ENCODE peak calls at places on chromosomes 1 and 21, in four cellular contexts. I, K, Y and M are unnamed samples.

GRCh38 chr1:54968581-54968980 is 11.8 kb upstream of the TMEM61 start:
- DNase-seq in Y (no peak), K (no peak), I (no peak), M (no peak)

GRCh38 chr1:35660581-35661473 is 19.5 kb upstream of the PSMB2 start:
- DNase-seq in Y (peak; percentile 38), I (no peak), K (peak; percentile 64), M (peak; percentile 63)

GRCh38 chr21:43361493-43362296 is 65.2 kb downstream of the SIK1 start:
- DNase-seq in K (peak; percentile 75), I (no peak), Y (peak; percentile 26), M (no peak)

GRCh38 chr1:40014253-40014706 is 26.2 kb upstream of the CAP1 start:
- DNase-seq in Y (no peak), I (no peak), K (no peak), M (no peak)

GRCh38 chr1:33331444-33332356 is 10.8 kb upstream of the A3GALT2 start:
- DNase-seq in K (no peak), Y (no peak), I (no peak), M (no peak)

GRCh38 chr1:174841747-174842146 is 158.0 kb upstream of the CACYBP start:
- DNase-seq in K (no peak), I (no peak), Y (no peak), M (no peak)

GRCh38 chr21:45831991-45832740 is 149.4 kb upstream of the COL6A1 start:
- DNase-seq in I (no peak), Y (peak; percentile 39), K (peak; percentile 46), M (no peak)

GRCh38 chr1:1348420-1349255 is 580 bp downstream of the DVL1 start:
- DNase-seq in I (no peak), K (peak; percentile 47), Y (no peak), M (no peak)

GRCh38 chr1:246608616-246609376 is 42.5 kb downstream of the CNST start:
- DNase-seq in I (peak; percentile 93), K (peak; percentile 97), Y (peak; percentile 88), M (peak; percentile 73)

GRCh38 chr21:44880762-44881585 is 7.5 kb upstream of the PTTG1IP start:
- DNase-seq in K (peak; percentile 85), Y (no peak), I (peak; percentile 53), M (peak; percentile 66)

GRCh38 chr1:97693601-97694000 is 227.2 kb downstream of the DPYD start:
- DNase-seq in Y (no peak), I (no peak), K (no peak), M (no peak)

GRCh38 chr1:240136402-240136801 is 44.7 kb downstream of the FMN2 start:
- DNase-seq in I (no peak), Y (no peak), K (no peak), M (no peak)

GRCh38 chr21:26085100-26085499 is 85.5 kb downstream of the APP start:
- DNase-seq in I (no peak), K (no peak), Y (no peak), M (no peak)

GRCh38 chr1:55446351-55446750 is 231.2 kb upstream of the USP24 start:
- DNase-seq in Y (no peak), K (peak; percentile 86), I (no peak), M (no peak)

GRCh38 chr1:25599969-25600610 is 16.5 kb upstream of the MAN1C1 start:
- DNase-seq in Y (no peak), I (no peak), K (no peak), M (no peak)

GRCh38 chr1:76352741-76353435 is 278.3 kb downstream of the ST6GALNAC3 start:
- DNase-seq in Y (no peak), I (no peak), K (no peak), M (no peak)

GRCh38 chr1:14412235-14412634 is 186.2 kb upstream of the KAZN start:
- DNase-seq in K (no peak), Y (no peak), I (no peak), M (no peak)

GRCh38 chr1:33342041-33342723 is 21.3 kb upstream of the A3GALT2 start:
- DNase-seq in K (peak; percentile 99), I (no peak), Y (peak; percentile 98), M (peak; percentile 94)

GRCh38 chr1:39409055-39409816 is 82.2 kb upstream of the BMP8A start:
- DNase-seq in K (peak; percentile 70), Y (no peak), I (peak; percentile 66), M (peak; percentile 74)

GRCh38 chr1:245485996-245486395 is 331.2 kb downstream of the KIF26B start:
- DNase-seq in I (no peak), K (no peak), Y (no peak), M (no peak)

GRCh38 chr1:187342495-187342894 is 513.7 kb downstream of the PLA2G4A start:
- DNase-seq in I (no peak), Y (peak; percentile 34), K (no peak), M (no peak)

GRCh38 chr1:16248603-16249534 is 11.9 kb upstream of the CPLANE2 start:
- DNase-seq in I (peak; percentile 85), Y (peak; percentile 58), K (peak; percentile 75), M (peak; percentile 91)

GRCh38 chr1:9112961-9113880 is 15.7 kb downstream of the GPR157 start:
- DNase-seq in I (no peak), Y (no peak), K (no peak), M (no peak)

GRCh38 chr1:27603320-27603961 is 503 bp downstream of the AHDC1 start:
- DNase-seq in K (no peak), Y (no peak), I (peak; percentile 74), M (peak; percentile 52)

GRCh38 chr1:80929868-80930508 is 870.7 kb upstream of the ADGRL2 start:
- DNase-seq in Y (no peak), I (no peak), K (no peak), M (no peak)

GRCh38 chr1:223730471-223730870 is 18.1 kb downstream of the CAPN2 start:
- DNase-seq in Y (no peak), K (no peak), I (no peak), M (no peak)

GRCh38 chr1:199898654-199899053 is 128.9 kb upstream of the NR5A2 start:
- DNase-seq in Y (no peak), I (no peak), K (no peak), M (no peak)

GRCh38 chr1:176880954-176881595 is 283.4 kb downstream of the ASTN1 start:
- DNase-seq in I (peak; percentile 75), K (peak; percentile 74), Y (peak; percentile 45), M (peak; percentile 84)

GRCh38 chr1:6415979-6416656 is 3.6 kb downstream of the HES2 start:
- DNase-seq in K (no peak), I (no peak), Y (no peak), M (no peak)

DNA sequence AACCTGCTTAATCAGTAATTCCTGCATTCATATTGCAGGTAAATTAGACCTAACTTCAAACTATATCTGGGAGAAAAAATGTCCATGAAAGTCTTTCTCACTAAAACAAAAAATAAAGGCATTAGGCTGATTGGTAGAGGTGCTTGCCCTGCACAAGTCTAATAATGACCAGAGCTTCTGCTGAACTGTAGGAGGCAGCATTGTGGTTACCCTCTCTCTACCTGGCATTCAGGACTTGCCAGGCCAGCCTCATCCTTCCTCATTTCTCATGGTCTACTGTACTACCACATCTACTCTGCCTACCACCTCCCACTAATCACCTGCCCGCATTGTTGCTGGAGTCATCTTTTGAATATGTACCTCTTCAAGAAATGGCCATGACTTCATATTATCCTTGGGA is 60.8 kb upstream of the KRTAP11-1 start:
- DNase-seq in K (no peak), I (no peak), Y (no peak), M (no peak)
- TF ChIP-seq CTCF in K (no peak), I (no peak), Y (no peak), M (no peak)

DNA sequence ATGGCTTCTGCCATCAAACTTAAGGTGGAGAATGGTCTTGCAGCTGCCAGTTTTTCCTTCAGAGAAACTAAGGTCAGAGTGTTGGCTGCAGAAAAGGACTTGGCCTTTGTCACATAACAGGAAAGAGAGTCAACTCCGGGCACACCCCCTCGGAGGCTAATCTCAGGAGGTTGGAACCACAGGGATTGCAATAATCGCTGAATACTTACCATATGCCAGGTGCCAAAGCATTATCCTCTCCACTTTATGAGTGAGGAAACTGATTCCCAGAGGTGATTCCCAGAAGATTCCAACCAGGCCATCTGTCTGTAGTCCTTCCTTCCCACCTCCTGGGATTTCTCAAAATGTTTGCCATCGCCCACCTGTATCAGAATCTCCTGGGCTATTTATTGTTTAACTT is 54.0 kb downstream of the LACTBL1 start:
- DNase-seq in Y (no peak), I (no peak), K (no peak), M (no peak)
- H3K4me3 ChIP-seq in Y (no peak overlapping the region), I (no peak overlapping the region), K (no peak overlapping the region), M (no peak overlapping the region)

GRCh38 chr1:181089017-181089776 is 697 bp downstream of the IER5 start:
- DNase-seq in K (no peak), Y (no peak), I (peak; percentile 80), M (peak; percentile 39)

GRCh38 chr1:181091322-181092040 is 3.0 kb downstream of the IER5 start:
- DNase-seq in I (no peak), K (no peak), Y (no peak), M (no peak)

GRCh38 chr1:181090653-181091126 is 2.2 kb downstream of the IER5 start:
- DNase-seq in I (no peak), Y (no peak), K (no peak), M (no peak)

GRCh38 chr1:181088079-181089016 is at the start of gene IER5:
- DNase-seq in I (peak; percentile 97), Y (peak; percentile 85), K (peak; percentile 98), M (peak; percentile 98)

GRCh38 chr1:181089777-181090505 is 1.4 kb downstream of the IER5 start:
- DNase-seq in Y (no peak), I (peak; percentile 88), K (peak; percentile 78), M (peak; percentile 68)
- TF ChIP-seq CTCF in Y (no peak), I (peak; percentile 12), K (no peak), M (no peak)

GRCh38 chr21:36185498-36185897 is 28.9 kb downstream of the DOP1B start:
- DNase-seq in Y (no peak), I (no peak), K (no peak), M (no peak)

GRCh38 chr21:36186506-36187399 is 30.1 kb downstream of the DOP1B start:
- DNase-seq in I (no peak), Y (no peak), K (no peak), M (no peak)

GRCh38 chr21:36188937-36189336 is 32.3 kb downstream of the DOP1B start:
- DNase-seq in K (no peak), I (no peak), Y (no peak), M (no peak)

GRCh38 chr21:36190736-36191135 is 34.1 kb downstream of the DOP1B start:
- DNase-seq in I (no peak), Y (no peak), K (no peak), M (no peak)

DNA sequence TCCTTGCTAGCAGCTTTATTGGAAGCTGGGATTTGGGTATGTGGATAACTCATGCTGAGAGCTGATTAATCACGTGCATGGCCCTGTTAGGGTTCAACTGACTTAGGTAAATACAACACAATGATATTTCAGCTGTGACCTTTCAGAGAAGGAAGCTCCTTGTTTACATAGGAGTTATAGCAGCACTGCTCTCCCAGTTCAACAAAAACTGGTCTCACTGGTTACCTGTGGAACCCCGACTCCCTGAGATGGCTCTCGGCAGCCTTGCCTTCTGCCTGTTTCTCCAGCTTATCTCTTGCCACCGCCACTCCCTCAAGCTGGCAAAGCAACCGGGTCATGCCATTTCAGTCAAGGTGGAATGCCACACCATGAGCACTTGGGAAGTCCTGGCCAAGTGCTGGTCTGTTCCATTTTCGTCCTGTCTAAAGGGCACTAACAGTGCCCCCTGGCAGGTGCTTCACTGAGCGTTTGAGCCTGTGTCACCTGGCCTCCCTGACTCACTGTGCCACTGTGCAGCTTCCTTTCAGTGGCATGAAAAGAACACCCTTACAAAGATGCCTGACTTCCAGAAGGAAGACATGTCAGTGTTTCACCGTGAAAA is 31.6 kb downstream of the DOP1B start:
- DNase-seq in K (no peak), Y (no peak), I (peak; percentile 68), M (no peak)
- H3K4me3 ChIP-seq in K (no peak overlapping the region), Y (no peak overlapping the region), I (no peak overlapping the region), M (no peak overlapping the region)